ENCODE peak calls at places on chromosome 9, in five cellular contexts. D is HL-60; B is PC-3; W is CD4-positive, alpha-beta T cell; Q is thoracic aorta. K is an unnamed sample.

GRCh38 chr9:120777229-120777628 is 16.0 kb downstream of the FBXW2 start:
- DNase-seq in D (no peak), B (no peak), W (no peak), Q (no peak), K (no peak)

GRCh38 chr9:110911659-110912473 is 126.4 kb downstream of the LPAR1 start:
- DNase-seq in D (no peak), B (peak; percentile 90), W (no peak), Q (no peak), K (no peak)

GRCh38 chr9:120619751-120620655 is 40.0 kb upstream of the CDK5RAP2 start:
- DNase-seq in D (peak; percentile 68), B (peak; percentile 75), W (peak; percentile 28), Q (peak; percentile 8), K (peak; percentile 43)

GRCh38 chr9:130282000-130282700 is 16.6 kb downstream of the HMCN2 start:
- DNase-seq in D (no peak), B (no peak), W (no peak), Q (no peak), K (no peak)

GRCh38 chr9:70954126-70954525 is 167.3 kb downstream of the TRPM3 start:
- DNase-seq in D (no peak), B (peak; percentile 34), W (no peak), Q (no peak), K (no peak)

GRCh38 chr9:89362647-89363310 is 44.5 kb downstream of the SECISBP2 start:
- DNase-seq in D (no peak), B (no peak), W (no peak), Q (no peak), K (no peak)

GRCh38 chr9:13513262-13513661 is 233.8 kb upstream of the MPDZ start:
- DNase-seq in D (no peak), B (no peak), W (no peak), Q (no peak), K (no peak)

GRCh38 chr9:99019523-99020331 is 76.0 kb downstream of the COL15A1 start:
- DNase-seq in D (no peak), B (peak; percentile 85), W (no peak), Q (no peak), K (no peak)

GRCh38 chr9:98993570-98993945 is 49.9 kb downstream of the COL15A1 start:
- DNase-seq in D (peak; percentile 25), B (no peak), W (no peak), Q (no peak), K (no peak)

GRCh38 chr9:134058716-134059115 is 9.1 kb downstream of the BRD3 start:
- DNase-seq in D (no peak), B (peak; percentile 64), W (no peak), Q (no peak), K (no peak)

GRCh38 chr9:129352157-129352870 is 174.3 kb upstream of the IER5L start:
- DNase-seq in D (no peak), B (no peak), W (no peak), Q (no peak), K (no peak)

GRCh38 chr9:3868466-3868865 is 342.7 kb upstream of the RFX3 start:
- DNase-seq in D (no peak), B (no peak), W (no peak), Q (no peak), K (no peak)
- H3K27ac ChIP-seq in D (no peak overlapping the region), B (no peak overlapping the region), W (no peak overlapping the region), Q (no peak overlapping the region), K (no peak overlapping the region)

GRCh38 chr9:101629624-101630023 is 34.9 kb upstream of the PPP3R2 start:
- DNase-seq in D (peak; percentile 3), B (no peak), W (no peak), Q (no peak), K (no peak)

GRCh38 chr9:101626295-101626694 is 31.5 kb upstream of the PPP3R2 start:
- DNase-seq in D (peak; percentile 53), B (no peak), W (no peak), Q (no peak), K (no peak)

GRCh38 chr9:101625871-101626270 is 31.1 kb upstream of the PPP3R2 start:
- DNase-seq in D (no peak), B (no peak), W (no peak), Q (no peak), K (no peak)

GRCh38 chr9:101631892-101632291 is 37.1 kb upstream of the PPP3R2 start:
- DNase-seq in D (no peak), B (no peak), W (no peak), Q (no peak), K (no peak)

GRCh38 chr9:101628173-101628572 is 33.4 kb upstream of the PPP3R2 start:
- DNase-seq in D (no peak), B (peak; percentile 9), W (no peak), Q (no peak), K (no peak)
- H3K27ac ChIP-seq in D (no peak overlapping the region), B (no peak overlapping the region), W (no peak overlapping the region), Q (no peak overlapping the region), K (no peak overlapping the region)

GRCh38 chr9:94029932-94030317 is 54.3 kb upstream of the PTPDC1 start:
- DNase-seq in D (no peak), B (no peak), W (no peak), Q (no peak), K (no peak)
- H3K27ac ChIP-seq in D (peak overlapping the region; percentile 77), B (no peak overlapping the region), W (no peak overlapping the region), Q (peak overlapping the region; percentile 67), K (peak overlapping the region; percentile 86)

DNA sequence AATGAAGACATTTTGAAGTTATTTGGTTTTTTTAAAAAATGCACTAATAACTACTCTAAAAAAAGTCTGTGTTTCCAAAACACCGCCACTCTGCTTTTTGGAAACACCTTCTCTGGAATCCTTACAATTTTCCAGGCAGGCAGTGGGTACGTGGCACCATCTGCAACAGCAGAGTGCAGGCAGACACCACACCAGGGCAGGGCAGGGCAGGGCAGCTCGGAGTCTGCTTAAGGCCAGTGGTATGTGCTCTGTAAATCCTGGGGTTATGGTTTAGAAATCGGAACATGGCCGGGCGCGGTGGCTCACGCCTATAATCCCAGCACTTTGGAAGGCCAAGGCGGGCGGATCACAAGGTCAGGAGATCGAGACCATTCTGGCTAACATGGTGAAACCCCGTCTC is 97.6 kb downstream of the TLE1 start:
- DNase-seq in D (no peak), B (no peak), W (no peak), Q (no peak), K (no peak)
- H3K27ac ChIP-seq in D (no peak overlapping the region), B (no peak overlapping the region), W (no peak overlapping the region), Q (peak overlapping the region; percentile 85), K (no peak overlapping the region)

GRCh38 chr9:116978155-116978554 is 291.1 kb downstream of the TRIM32 start:
- DNase-seq in D (no peak), B (peak; percentile 35), W (no peak), Q (no peak), K (no peak)

GRCh38 chr9:116975119-116975518 is 288.0 kb downstream of the TRIM32 start:
- DNase-seq in D (no peak), B (no peak), W (no peak), Q (no peak), K (no peak)

GRCh38 chr9:116980582-116980981 is 293.5 kb downstream of the TRIM32 start:
- DNase-seq in D (no peak), B (no peak), W (no peak), Q (no peak), K (no peak)

GRCh38 chr9:116984111-116984510 is 297.0 kb downstream of the TRIM32 start:
- DNase-seq in D (no peak), B (no peak), W (no peak), Q (no peak), K (no peak)

DNA sequence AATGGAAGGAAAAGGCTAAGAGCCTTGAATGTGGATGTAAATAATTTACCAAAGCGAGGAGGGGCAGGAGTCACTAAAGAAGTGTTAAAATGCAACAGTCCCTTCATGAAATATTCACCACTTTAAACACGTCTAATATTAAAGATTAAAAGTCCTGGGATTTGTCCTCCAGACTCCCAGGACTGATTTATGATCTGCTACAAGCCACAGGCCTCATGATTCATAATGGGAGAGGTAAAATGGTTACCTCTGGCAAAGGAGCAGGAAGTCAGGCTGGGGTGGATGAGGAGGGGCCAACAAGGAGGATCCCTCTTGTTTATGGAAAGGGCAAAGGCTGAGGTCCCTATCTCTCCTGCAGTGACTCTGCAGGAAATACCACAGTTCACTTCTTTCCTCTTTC is 292.4 kb downstream of the TRIM32 start:
- DNase-seq in D (no peak), B (peak; percentile 54), W (no peak), Q (no peak), K (no peak)
- H3K27ac ChIP-seq in D (no peak overlapping the region), B (no peak overlapping the region), W (no peak overlapping the region), Q (no peak overlapping the region), K (no peak overlapping the region)

GRCh38 chr9:92720807-92721535 is 43.7 kb downstream of the BICD2 start:
- DNase-seq in D (no peak), B (no peak), W (no peak), Q (no peak), K (no peak)
- H3K27ac ChIP-seq in D (no peak overlapping the region), B (no peak overlapping the region), W (no peak overlapping the region), Q (no peak overlapping the region), K (no peak overlapping the region)

GRCh38 chr9:34589371-34589655 is 211 bp downstream of the CNTFR start:
- DNase-seq in D (no peak), B (no peak), W (no peak), Q (no peak), K (no peak)
- H3K27ac ChIP-seq in D (no peak overlapping the region), B (no peak overlapping the region), W (no peak overlapping the region), Q (no peak overlapping the region), K (peak overlapping the region; percentile 88)

GRCh38 chr9:131654857-131655577 is 84.9 kb downstream of the RAPGEF1 start:
- DNase-seq in D (no peak), B (no peak), W (no peak), Q (no peak), K (no peak)
- H3K27ac ChIP-seq in D (peak overlapping the region; percentile 61), B (no peak overlapping the region), W (no peak overlapping the region), Q (peak overlapping the region; percentile 6), K (peak overlapping the region; percentile 41)

GRCh38 chr9:91795500-91796241 is 154.4 kb downstream of the ROR2 start:
- DNase-seq in D (no peak), B (peak; percentile 39), W (no peak), Q (no peak), K (no peak)
- H3K27ac ChIP-seq in D (no peak overlapping the region), B (no peak overlapping the region), W (no peak overlapping the region), Q (no peak overlapping the region), K (peak overlapping the region; percentile 21)

K was measured in breast epithelium.